ENCODE peak calls at places on chromosome 4, in four cellular contexts. O is choroid plexus epithelial cell, E is fibroblast of lung, R is AG09309. C is an unnamed sample.

GRCh38 chr4:138235419-138235952 is 6.7 kb downstream of the SLC7A11 start:
- DNase-seq in O (peak), E (peak), R (peak), C (peak)

GRCh38 chr4:74197123-74197522 is 39.2 kb downstream of the MTHFD2L start:
- DNase-seq in O (no peak), E (no peak), R (no peak), C (no peak)

GRCh38 chr4:95193391-95194224 is 355.2 kb downstream of the UNC5C start:
- DNase-seq in O (peak), E (no peak), R (no peak), C (no peak)

GRCh38 chr4:40822781-40823180 is 73.0 kb downstream of the NSUN7 start:
- DNase-seq in O (no peak), E (no peak), R (no peak), C (no peak)

GRCh38 chr4:67084801-67085200 is 460.5 kb downstream of the CENPC start:
- DNase-seq in O (no peak), E (no peak), R (no peak), C (no peak)

GRCh38 chr4:89539374-89539773 is 231.8 kb upstream of the GPRIN3 start:
- DNase-seq in O (peak), E (peak), R (peak), C (peak)

GRCh38 chr4:128721896-128722295 is 87.6 kb upstream of the JADE1 start:
- DNase-seq in O (no peak), E (no peak), R (no peak), C (no peak)

GRCh38 chr4:7648813-7649395 is 214.2 kb upstream of the PSAPL1 start:
- DNase-seq in O (no peak), E (no peak), R (no peak), C (no peak)

GRCh38 chr4:8201341-8201781 is 2.3 kb downstream of the SH3TC1 start:
- DNase-seq in O (no peak), E (no peak), R (no peak), C (no peak)

GRCh38 chr4:140335076-140335475 is 38.4 kb upstream of the SCOC start:
- DNase-seq in O (no peak), E (peak), R (no peak), C (no peak)

GRCh38 chr4:142091085-142091513 is 454.7 kb downstream of the IL15 start:
- DNase-seq in O (peak), E (peak), R (peak), C (peak)

GRCh38 chr4:163295138-163295537 is 37.3 kb downstream of the NPY1R start:
- DNase-seq in O (no peak), E (no peak), R (no peak), C (no peak)

GRCh38 chr4:75249739-75250138 is 264.5 kb downstream of the RCHY1 start:
- DNase-seq in O (no peak), E (no peak), R (no peak), C (no peak)

GRCh38 chr4:75584067-75584466 is 28.2 kb downstream of the ODAPH start:
- DNase-seq in O (peak), E (peak), R (no peak), C (peak)

DNA sequence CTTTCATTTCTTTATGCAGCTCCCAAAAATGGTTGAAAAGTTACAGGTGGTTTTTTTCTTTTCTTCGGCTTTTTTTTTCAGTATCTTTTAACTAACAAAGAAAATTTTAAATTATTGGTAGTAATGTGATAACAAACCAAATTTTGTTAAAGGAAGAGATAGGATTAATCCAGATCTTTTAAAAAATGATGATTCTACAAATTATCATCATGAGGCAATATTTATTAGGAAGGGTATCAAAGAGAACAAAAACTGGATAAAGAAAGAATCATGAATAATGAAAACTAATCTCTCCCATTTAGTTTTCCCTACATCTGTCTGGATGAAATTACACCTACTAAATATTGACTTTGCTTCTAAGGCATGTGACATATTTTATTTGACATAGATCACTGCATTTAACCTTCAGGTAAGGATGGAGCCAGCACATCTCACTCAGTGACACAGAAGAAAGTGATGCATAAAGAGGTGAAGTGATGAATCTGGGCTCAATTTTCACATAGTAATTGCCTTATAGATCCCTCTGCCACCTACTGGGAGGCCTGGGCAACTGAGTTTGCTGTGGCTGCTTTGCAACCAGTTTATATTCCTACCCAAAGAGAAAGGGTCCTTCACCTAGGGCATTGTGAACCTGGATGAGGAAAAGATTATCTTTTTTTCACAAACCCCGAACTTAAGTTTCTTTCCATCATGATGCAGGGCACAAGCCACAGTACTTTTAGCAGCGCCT is 155.6 kb downstream of the HNRNPD start:
- DNase-seq in O (peak), E (no peak), R (no peak), C (peak)
- TF ChIP-seq CTCF in O (peak), E (peak), R (peak), C (peak)

GRCh38 chr4:183099537-183100297 is 660 bp downstream of the WWC2 start:
- DNase-seq in O (peak), E (no peak), R (no peak), C (no peak)
- H3K4me3 ChIP-seq in O (peak), E (peak), R (peak), C (peak)

GRCh38 chr4:121070696-121071639 is 1.4 kb downstream of the NDNF start:
- DNase-seq in O (peak), E (peak), R (no peak), C (peak)
- TF ChIP-seq CTCF in O (peak), E (peak), R (peak), C (peak)

GRCh38 chr4:168735735-168736134 is 238.9 kb downstream of the PALLD start:
- DNase-seq in O (no peak), E (no peak), R (no peak), C (no peak)

GRCh38 chr4:168737441-168738176 is 240.8 kb downstream of the PALLD start:
- DNase-seq in O (peak), E (peak), R (peak), C (no peak)

GRCh38 chr4:168734703-168735688 is 238.1 kb downstream of the PALLD start:
- DNase-seq in O (no peak), E (no peak), R (no peak), C (no peak)

GRCh38 chr4:168739851-168740250 is 243.0 kb downstream of the PALLD start:
- DNase-seq in O (no peak), E (no peak), R (no peak), C (no peak)

GRCh38 chr4:168736831-168737230 is 240.0 kb downstream of the PALLD start:
- DNase-seq in O (no peak), E (no peak), R (no peak), C (no peak)
- H3K4me3 ChIP-seq in O (no peak), E (no peak), R (no peak), C (no peak)

C was measured in fibroblast of pulmonary artery.